ENCODE peak calls at places on chromosomes 3 and 15, in eight cellular contexts. I is activated T-cell treated with anti-CD3 and anti-CD28 coated beads, Interleukin-2, amount 50 U/mL, for 4 hours; E is NCI-H1694 treated with DMSO at 0.1 percent for 48 hours; A is GM04504; J is activated CD4-positive, alpha-beta T cell treated with anti-CD3 and anti-CD28 coated beads, Interleukin-2, amount 50 U/mL, for 1 hour; G is colonic mucosa; Z is uterus; N is esophagus muscularis mucosa. K is an unnamed sample.

GRCh38 chr3:156507285-156507684 is 47.6 kb downstream of the SSR3 start:
- DNase-seq in I (no peak), A (no peak), Z (no peak), E (no peak), N (no peak), G (no peak), J (no peak), K (no peak)

GRCh38 chr3:111351334-111351733 is 190.7 kb upstream of the CD96 start:
- DNase-seq in I (no peak), Z (no peak), J (no peak), G (no peak), A (no peak), N (no peak), E (no peak), K (no peak)

GRCh38 chr3:98326945-98327344 is 26.7 kb upstream of the OR5K4 start:
- DNase-seq in A (no peak), E (no peak), G (no peak), I (no peak), J (no peak), Z (no peak), N (no peak), K (no peak)

GRCh38 chr3:146817705-146818104 is 212.6 kb upstream of the PLSCR5 start:
- DNase-seq in A (peak), N (no peak), Z (no peak), I (no peak), G (no peak), E (peak), J (no peak), K (no peak)

GRCh38 chr3:126160243-126161210 is 19.9 kb downstream of the ALDH1L1 start:
- DNase-seq in I (no peak), E (no peak), J (no peak), Z (no peak), A (no peak), G (no peak), N (peak), K (no peak)

GRCh38 chr3:135023985-135024658 is 229.1 kb downstream of the EPHB1 start:
- DNase-seq in I (no peak), Z (no peak), E (no peak), N (peak), J (no peak), G (no peak), A (no peak), K (no peak)

GRCh38 chr15:47787875-47788274 is 70.6 kb downstream of the SEMA6D start:
- DNase-seq in G (no peak), A (no peak), E (no peak), Z (no peak), N (peak), I (no peak), J (no peak), K (no peak)

GRCh38 chr3:50164056-50164455 is 8.9 kb downstream of the SEMA3F start:
- DNase-seq in A (peak), I (no peak), E (no peak), J (no peak), G (peak), Z (peak), N (no peak), K (no peak)

GRCh38 chr3:101989578-101990200 is 140.4 kb downstream of the NFKBIZ start:
- DNase-seq in Z (no peak), I (no peak), E (no peak), N (no peak), A (no peak), J (no peak), G (no peak), K (no peak)

GRCh38 chr3:37905987-37906674 is 44.5 kb downstream of the CTDSPL start:
- DNase-seq in G (no peak), J (no peak), I (no peak), Z (no peak), A (peak), E (no peak), N (no peak), K (no peak)

GRCh38 chr15:44719293-44719999 is 8.1 kb downstream of the B2M start:
- DNase-seq in G (peak), A (no peak), E (no peak), Z (no peak), I (no peak), N (no peak), J (peak), K (no peak)

GRCh38 chr15:99954361-99955180 is 221.3 kb upstream of the LYSMD4 start:
- DNase-seq in J (no peak), Z (peak), I (no peak), N (peak), E (no peak), A (no peak), G (peak), K (peak)

GRCh38 chr3:72270072-72270611 is 485.2 kb upstream of the PROK2 start:
- DNase-seq in J (no peak), N (peak), A (peak), E (no peak), I (no peak), G (peak), Z (peak), K (no peak)

GRCh38 chr3:70550723-70551319 is 238.4 kb upstream of the MDFIC2 start:
- DNase-seq in Z (peak), I (peak), A (peak), G (peak), J (peak), E (peak), N (no peak), K (no peak)

GRCh38 chr15:65512807-65513416 is 4.6 kb downstream of the DPP8 start:
- DNase-seq in A (peak), J (no peak), E (no peak), N (no peak), Z (peak), G (no peak), I (no peak), K (no peak)

GRCh38 chr3:152461460-152461859 is 192.7 kb downstream of the MBNL1 start:
- DNase-seq in I (no peak), E (no peak), N (no peak), Z (no peak), J (no peak), G (no peak), A (no peak), K (no peak)